ENCODE peak calls at places on chromosomes 5 and 9, in four cellular contexts. One of them, this sample, is unnamed.

GRCh38 chr5:137201876-137202275 is 297.2 kb downstream of the SPOCK1 start:
- DNase-seq in HFFc6: peak
- DNase-seq in left ventricle myocardium inferior: no peak
- DNase-seq in cardiac muscle cell: no peak
- DNase-seq in this sample: no peak

GRCh38 chr5:95920822-95921221 is 40.8 kb downstream of the ELL2 start:
- DNase-seq in HFFc6: no peak
- DNase-seq in left ventricle myocardium inferior: no peak
- DNase-seq in cardiac muscle cell: no peak
- DNase-seq in this sample: no peak

GRCh38 chr9:127835930-127836586 is 18.4 kb downstream of the ENG start:
- DNase-seq in HFFc6: peak
- DNase-seq in left ventricle myocardium inferior: no peak
- DNase-seq in cardiac muscle cell: peak
- DNase-seq in this sample: no peak

GRCh38 chr9:121304707-121305106 is 36.7 kb downstream of the GSN start:
- DNase-seq in HFFc6: no peak
- DNase-seq in left ventricle myocardium inferior: no peak
- DNase-seq in cardiac muscle cell: no peak
- DNase-seq in this sample: no peak

GRCh38 chr9:22108581-22109370 is 99.7 kb upstream of the CDKN2B start:
- DNase-seq in HFFc6: no peak
- DNase-seq in left ventricle myocardium inferior: no peak
- DNase-seq in cardiac muscle cell: peak
- DNase-seq in this sample: no peak

GRCh38 chr5:5719292-5719691 is 296.8 kb downstream of the ICE1 start:
- DNase-seq in HFFc6: no peak
- DNase-seq in left ventricle myocardium inferior: no peak
- DNase-seq in cardiac muscle cell: peak
- DNase-seq in this sample: no peak

GRCh38 chr5:158119852-158120708 is 261.1 kb upstream of the CLINT1 start:
- DNase-seq in HFFc6: no peak
- DNase-seq in left ventricle myocardium inferior: no peak
- DNase-seq in cardiac muscle cell: no peak
- DNase-seq in this sample: no peak

GRCh38 chr9:133099726-133100517 is 21.1 kb downstream of the RALGDS start:
- DNase-seq in HFFc6: no peak
- DNase-seq in left ventricle myocardium inferior: no peak
- DNase-seq in cardiac muscle cell: no peak
- DNase-seq in this sample: no peak

GRCh38 chr9:4861736-4862451 is 69.2 kb downstream of the RCL1 start:
- DNase-seq in HFFc6: no peak
- DNase-seq in left ventricle myocardium inferior: no peak
- DNase-seq in cardiac muscle cell: no peak
- DNase-seq in this sample: no peak

GRCh38 chr9:137114613-137115393 is at the start of gene DPP7:
- DNase-seq in HFFc6: peak
- DNase-seq in left ventricle myocardium inferior: peak
- DNase-seq in cardiac muscle cell: peak
- DNase-seq in this sample: no peak

GRCh38 chr9:87445646-87446045 is 52.0 kb upstream of the DAPK1 start:
- DNase-seq in HFFc6: no peak
- DNase-seq in left ventricle myocardium inferior: no peak
- DNase-seq in cardiac muscle cell: peak
- DNase-seq in this sample: peak

GRCh38 chr5:154384480-154385235 is 61.1 kb upstream of the SAP30L start:
- DNase-seq in HFFc6: no peak
- DNase-seq in left ventricle myocardium inferior: no peak
- DNase-seq in cardiac muscle cell: no peak
- DNase-seq in this sample: no peak

GRCh38 chr5:16508730-16509531 is 43.3 kb upstream of the ZNF622 start:
- DNase-seq in HFFc6: no peak
- DNase-seq in left ventricle myocardium inferior: peak
- DNase-seq in cardiac muscle cell: peak
- DNase-seq in this sample: no peak

GRCh38 chr9:134413890-134414731 is 87.9 kb downstream of the RXRA start:
- DNase-seq in HFFc6: peak
- DNase-seq in left ventricle myocardium inferior: peak
- DNase-seq in cardiac muscle cell: no peak
- DNase-seq in this sample: no peak

GRCh38 chr5:181187500-181188213 is 17.3 kb downstream of the TRIM7 start:
- DNase-seq in HFFc6: peak
- DNase-seq in left ventricle myocardium inferior: peak
- DNase-seq in cardiac muscle cell: peak
- DNase-seq in this sample: peak

GRCh38 chr9:111186021-111186420 is 144.0 kb downstream of the OR2K2 start:
- DNase-seq in HFFc6: no peak
- DNase-seq in left ventricle myocardium inferior: no peak
- DNase-seq in cardiac muscle cell: no peak
- DNase-seq in this sample: no peak
- TF ChIP-seq CTCF in HFFc6: no peak
- TF ChIP-seq CTCF in left ventricle myocardium inferior: no peak
- TF ChIP-seq CTCF in cardiac muscle cell: no peak
- TF ChIP-seq CTCF in this sample: no peak

GRCh38 chr5:148290271-148291195 is 21.7 kb upstream of the SPINK7 start:
- DNase-seq in HFFc6: no peak
- DNase-seq in left ventricle myocardium inferior: no peak
- DNase-seq in cardiac muscle cell: peak
- DNase-seq in this sample: no peak
- TF ChIP-seq CTCF in HFFc6: peak
- TF ChIP-seq CTCF in left ventricle myocardium inferior: peak
- TF ChIP-seq CTCF in cardiac muscle cell: peak
- TF ChIP-seq CTCF in this sample: no peak

DNA sequence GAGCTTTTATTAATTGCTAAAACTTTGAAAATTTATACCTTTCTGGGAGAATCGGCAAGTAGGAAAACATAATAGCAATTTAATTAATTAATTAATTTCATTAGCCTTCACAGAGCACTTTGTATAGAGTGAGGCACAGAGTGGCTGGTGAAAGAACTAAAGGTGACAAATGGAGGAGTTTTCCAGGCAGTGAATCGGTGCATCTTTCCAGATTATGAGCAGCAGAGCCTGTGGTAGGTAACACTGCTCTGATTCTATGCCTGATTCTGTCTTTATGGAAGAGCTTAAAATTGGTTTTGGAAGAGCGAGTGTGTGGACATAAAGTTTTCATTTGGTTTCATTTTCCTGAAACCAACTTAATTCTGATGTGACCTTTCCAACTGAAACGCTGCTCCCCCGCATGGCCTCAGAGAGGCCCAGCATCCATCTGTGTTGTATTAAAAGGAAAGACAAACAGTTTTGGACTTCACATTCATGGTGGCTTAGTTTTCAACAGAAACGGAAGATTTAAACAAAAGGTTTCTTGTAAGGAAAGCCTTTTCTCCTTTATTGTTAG is 188.9 kb upstream of the RPS23 start:
- DNase-seq in HFFc6: peak
- DNase-seq in left ventricle myocardium inferior: no peak
- DNase-seq in cardiac muscle cell: no peak
- DNase-seq in this sample: no peak
- TF ChIP-seq CTCF in HFFc6: peak
- TF ChIP-seq CTCF in left ventricle myocardium inferior: peak
- TF ChIP-seq CTCF in cardiac muscle cell: peak
- TF ChIP-seq CTCF in this sample: no peak

GRCh38 chr5:79255786-79256557 is 20.0 kb downstream of the JMY start:
- DNase-seq in HFFc6: peak
- DNase-seq in left ventricle myocardium inferior: no peak
- DNase-seq in cardiac muscle cell: peak
- DNase-seq in this sample: peak
- TF ChIP-seq CTCF in HFFc6: peak
- TF ChIP-seq CTCF in left ventricle myocardium inferior: peak
- TF ChIP-seq CTCF in cardiac muscle cell: peak
- TF ChIP-seq CTCF in this sample: peak